ENCODE peak calls at places on chromosomes 3 and 15, in five cellular contexts. A is NCI-H460, K is lower leg skin, W is retina, P is AG08396. H is an unnamed sample.

GRCh38 chr3:149224736-149225594 is 3.3 kb upstream of the CP start:
- DNase-seq in A (peak; percentile 70), K (no peak), W (peak; percentile 13), P (peak; percentile 62), H (peak; percentile 87)

GRCh38 chr3:116445291-116445841 is at the start of gene LSAMP:
- DNase-seq in A (no peak), K (no peak), W (peak; percentile 86), P (no peak), H (no peak)

GRCh38 chr3:141181191-141181590 is 50.4 kb upstream of the PXYLP1 start:
- DNase-seq in A (no peak), K (no peak), W (no peak), P (no peak), H (no peak)

GRCh38 chr15:87757084-87757483 is 499.5 kb downstream of the NTRK3 start:
- DNase-seq in A (no peak), K (no peak), W (no peak), P (no peak), H (no peak)

GRCh38 chr3:97138914-97139541 is 324.6 kb downstream of the EPHA6 start:
- DNase-seq in A (no peak), K (no peak), W (no peak), P (no peak), H (no peak)

GRCh38 chr3:148528024-148528423 is 169.7 kb upstream of the AGTR1 start:
- DNase-seq in A (no peak), K (no peak), W (no peak), P (no peak), H (no peak)

GRCh38 chr15:66133247-66133646 is 120.3 kb downstream of the MEGF11 start:
- DNase-seq in A (no peak), K (no peak), W (no peak), P (no peak), H (no peak)

GRCh38 chr15:77282333-77282732 is 137.6 kb downstream of the PEAK1 start:
- DNase-seq in A (no peak), K (no peak), W (no peak), P (peak; percentile 58), H (no peak)

GRCh38 chr15:93048759-93049161 is 40.3 kb downstream of the RGMA start:
- DNase-seq in A (no peak), K (no peak), W (no peak), P (peak; percentile 57), H (no peak)

GRCh38 chr3:110383356-110383755 is 688.3 kb upstream of the NECTIN3 start:
- DNase-seq in A (no peak), K (no peak), W (no peak), P (no peak), H (no peak)

GRCh38 chr3:59425942-59426341 is 376.1 kb upstream of the CFAP20DC start:
- DNase-seq in A (no peak), K (no peak), W (no peak), P (no peak), H (no peak)

GRCh38 chr15:58292761-58293175 is 139.0 kb upstream of the LIPC start:
- DNase-seq in A (no peak), K (no peak), W (no peak), P (no peak), H (no peak)

GRCh38 chr15:72231847-72232461 is 964 bp upstream of the PKM start:
- DNase-seq in A (no peak), K (peak; percentile 88), W (no peak), P (peak; percentile 80), H (no peak)

GRCh38 chr3:152302521-152303021 is 33.8 kb downstream of the MBNL1 start:
- DNase-seq in A (no peak), K (no peak), W (no peak), P (peak; percentile 26), H (no peak)

GRCh38 chr15:53811530-53811929 is 52.1 kb upstream of the WDR72 start:
- DNase-seq in A (peak; percentile 12), K (no peak), W (no peak), P (no peak), H (no peak)

GRCh38 chr15:49343546-49343945 is 79.5 kb upstream of the FGF7 start:
- DNase-seq in A (no peak), K (no peak), W (no peak), P (no peak), H (no peak)

GRCh38 chr3:58209933-58210332 is 839 bp downstream of the DNASE1L3 start:
- DNase-seq in A (no peak), K (no peak), W (no peak), P (no peak), H (no peak)

GRCh38 chr3:172627057-172627809 is 83.6 kb downstream of the NCEH1 start:
- DNase-seq in A (no peak), K (no peak), W (no peak), P (no peak), H (no peak)

GRCh38 chr3:147407107-147407494 is 758 bp upstream of the ZIC4 start:
- DNase-seq in A (no peak), K (no peak), W (no peak), P (no peak), H (no peak)

GRCh38 chr3:103906808-103907207 is 1459.9 kb upstream of the ALCAM start:
- DNase-seq in A (no peak), K (no peak), W (no peak), P (no peak), H (no peak)

GRCh38 chr15:52680041-52680391 is 828 bp upstream of the ATOSA start:
- DNase-seq in A (no peak), K (no peak), W (peak; percentile 37), P (peak; percentile 20), H (no peak)

GRCh38 chr15:31098953-31099740 is 2.4 kb downstream of the TRPM1 start:
- DNase-seq in A (no peak), K (no peak), W (peak; percentile 47), P (no peak), H (no peak)

GRCh38 chr15:50803479-50803878 is 38.0 kb upstream of the SPPL2A start:
- DNase-seq in A (no peak), K (no peak), W (no peak), P (no peak), H (no peak)

GRCh38 chr3:196207833-196208607 is 3.2 kb downstream of the ZDHHC19 start:
- DNase-seq in A (no peak), K (no peak), W (peak; percentile 46), P (peak; percentile 76), H (no peak)

GRCh38 chr15:51907136-51907862 is 64.3 kb downstream of the LEO1 start:
- DNase-seq in A (peak; percentile 14), K (no peak), W (no peak), P (no peak), H (peak; percentile 84)

GRCh38 chr15:44084728-44085127 is 110.3 kb downstream of the FRMD5 start:
- DNase-seq in A (no peak), K (no peak), W (no peak), P (no peak), H (no peak)

GRCh38 chr15:25175789-25176615 is 221.2 kb downstream of the SNRPN start:
- DNase-seq in A (no peak), K (peak; percentile 64), W (no peak), P (no peak), H (no peak)

GRCh38 chr3:100400424-100400781 is 486 bp downstream of the TOMM70 start:
- DNase-seq in A (no peak), K (peak; percentile 87), W (no peak), P (peak; percentile 16), H (no peak)

GRCh38 chr3:181623924-181624694 is 87.6 kb upstream of the SOX2 start:
- DNase-seq in A (no peak), K (no peak), W (no peak), P (no peak), H (no peak)

GRCh38 chr15:70589221-70589620 is 174.1 kb downstream of the UACA start:
- DNase-seq in A (no peak), K (no peak), W (no peak), P (peak; percentile 71), H (no peak)

GRCh38 chr15:47727676-47728075 is 10.4 kb downstream of the SEMA6D start:
- DNase-seq in A (no peak), K (no peak), W (peak; percentile 39), P (no peak), H (no peak)

GRCh38 chr3:153042088-153042487 is 119.9 kb upstream of the RAP2B start:
- DNase-seq in A (no peak), K (no peak), W (no peak), P (no peak), H (no peak)

GRCh38 chr15:43954181-43954621 is 127.4 kb downstream of the WDR76 start:
- DNase-seq in A (no peak), K (no peak), W (no peak), P (no peak), H (no peak)

GRCh38 chr3:194705227-194705626 is 19.5 kb downstream of the FAM43A start:
- DNase-seq in A (no peak), K (no peak), W (no peak), P (no peak), H (no peak)

GRCh38 chr3:14490255-14490654 is 49.9 kb downstream of the GRIP2 start:
- DNase-seq in A (no peak), K (no peak), W (no peak), P (no peak), H (no peak)

GRCh38 chr15:38169982-38170381 is 82.7 kb upstream of the SPRED1 start:
- DNase-seq in A (no peak), K (no peak), W (no peak), P (peak; percentile 8), H (no peak)

GRCh38 chr3:123334056-123334455 is 114.8 kb downstream of the ADCY5 start:
- DNase-seq in A (no peak), K (no peak), W (no peak), P (no peak), H (no peak)

GRCh38 chr3:47347217-47347801 is 33.5 kb upstream of the PTPN23 start:
- DNase-seq in A (no peak), K (no peak), W (no peak), P (peak; percentile 78), H (no peak)

H was measured in Panc1.